ENCODE peak calls at places on chromosomes 7 and 10, in five cellular contexts. L is LoVo, W is neuronal stem cell, U is omental fat pad, O is endothelial cell. V is an unnamed sample.

GRCh38 chr10:112115781-112116385 is 67.7 kb downstream of the GPAM start:
- DNase-seq in L (peak; percentile 36), W (peak; percentile 23), U (no peak), O (peak; percentile 67), V (peak; percentile 22)

GRCh38 chr7:93161181-93161762 is 13.1 kb upstream of the SAMD9L start:
- DNase-seq in L (no peak), W (no peak), U (no peak), O (no peak), V (no peak)

GRCh38 chr7:27202018-27202740 is 2.3 kb upstream of the HOXA13 start:
- DNase-seq in L (peak; percentile 42), W (no peak), U (no peak), O (no peak), V (no peak)

GRCh38 chr7:54678763-54679396 is 80.1 kb downstream of the SEC61G start:
- DNase-seq in L (no peak), W (no peak), U (no peak), O (no peak), V (no peak)

GRCh38 chr7:128922496-128923410 is 12.2 kb upstream of the KCP start:
- DNase-seq in L (no peak), W (no peak), U (no peak), O (peak; percentile 1), V (no peak)

GRCh38 chr10:88196298-88196697 is 332.9 kb downstream of the PTEN start:
- DNase-seq in L (no peak), W (no peak), U (no peak), O (no peak), V (peak; percentile 2)

GRCh38 chr7:41501016-41501415 is 201.9 kb downstream of the INHBA start:
- DNase-seq in L (peak; percentile 23), W (no peak), U (no peak), O (no peak), V (no peak)

GRCh38 chr7:46996972-46997371 is 584.9 kb downstream of the TNS3 start:
- DNase-seq in L (no peak), W (no peak), U (no peak), O (no peak), V (no peak)

GRCh38 chr7:156739596-156739995 is 99.0 kb downstream of the RNF32 start:
- DNase-seq in L (no peak), W (no peak), U (no peak), O (no peak), V (no peak)

GRCh38 chr7:116560021-116560970 is 35.5 kb downstream of the CAV1 start:
- DNase-seq in L (no peak), W (peak; percentile 33), U (no peak), O (no peak), V (no peak)

GRCh38 chr7:70776627-70777101 is 355.3 kb upstream of the GALNT17 start:
- DNase-seq in L (no peak), W (no peak), U (no peak), O (no peak), V (no peak)

GRCh38 chr7:29045258-29046095 is 87.3 kb upstream of the TRIL start:
- DNase-seq in L (peak; percentile 17), W (no peak), U (no peak), O (no peak), V (no peak)

GRCh38 chr7:117572826-117573620 is 93.2 kb downstream of the CFTR start:
- DNase-seq in L (peak; percentile 66), W (no peak), U (no peak), O (no peak), V (no peak)

GRCh38 chr7:112206238-112207105 is at the start of the genes DOCK4 and ZNF277:
- DNase-seq in L (peak; percentile 100), W (peak; percentile 100), U (peak; percentile 98), O (peak; percentile 99), V (peak; percentile 98)

GRCh38 chr10:59622320-59622901 is 87.2 kb downstream of the SLC16A9 start:
- DNase-seq in L (peak; percentile 47), W (peak; percentile 39), U (no peak), O (peak; percentile 54), V (peak; percentile 37)

GRCh38 chr7:3650844-3651243 is 349.8 kb downstream of the SDK1 start:
- DNase-seq in L (no peak), W (no peak), U (no peak), O (no peak), V (no peak)

V was measured in erythroblast.